ENCODE peak calls at places on chromosomes 12 and 14, in four cellular contexts. D is GM12878, H is K562, R is HepG2. J is an unnamed sample.
A peak's percentile ranks its signal among the peaks of the same experiment; 100 is the strongest.

GRCh38 chr12:116502989-116503496 is 56.1 kb upstream of the MAP1LC3B2 start:
- DNase-seq in D (no peak), H (no peak), R (peak; percentile 63), J (no peak)

GRCh38 chr12:122203301-122203967 is at the start of gene B3GNT4:
- DNase-seq in D (no peak), H (peak; percentile 90), R (no peak), J (peak; percentile 85)

GRCh38 chr12:69497308-69498026 is 27.3 kb downstream of the FRS2 start:
- DNase-seq in D (peak; percentile 35), H (no peak), R (no peak), J (no peak)

GRCh38 chr12:31363826-31364225 is 37.9 kb upstream of the SINHCAF start:
- DNase-seq in D (no peak), H (no peak), R (no peak), J (no peak)

GRCh38 chr12:55933158-55933798 is 2.3 kb downstream of the DGKA start:
- DNase-seq in D (no peak), H (no peak), R (no peak), J (no peak)

GRCh38 chr14:49880267-49881064 is 12.4 kb upstream of the ARF6 start:
- DNase-seq in D (no peak), H (no peak), R (no peak), J (no peak)

GRCh38 chr14:32679927-32680612 is 258.6 kb upstream of the NPAS3 start:
- DNase-seq in D (no peak), H (no peak), R (no peak), J (no peak)

GRCh38 chr12:113185180-113186032 is at the start of the genes DDX54 and RITA1:
- DNase-seq in D (no peak), H (peak; percentile 79), R (peak; percentile 92), J (peak; percentile 90)

GRCh38 chr12:65875635-65876034 is 51.4 kb downstream of the HMGA2 start:
- DNase-seq in D (no peak), H (no peak), R (no peak), J (no peak)

GRCh38 chr12:2396448-2396871 is 343.7 kb downstream of the CACNA1C start:
- DNase-seq in D (no peak), H (no peak), R (no peak), J (no peak)

GRCh38 chr14:56181666-56182065 is 63.5 kb downstream of the PELI2 start:
- DNase-seq in D (no peak), H (no peak), R (no peak), J (no peak)

GRCh38 chr12:67367843-67368242 is 98.7 kb downstream of the CAND1 start:
- DNase-seq in D (no peak), H (no peak), R (no peak), J (no peak)

GRCh38 chr12:39272934-39273770 is 169.8 kb downstream of the KIF21A start:
- DNase-seq in D (no peak), H (peak; percentile 47), R (peak; percentile 24), J (peak; percentile 28)

GRCh38 chr12:131364903-131365820 is 345.7 kb upstream of the SFSWAP start:
- DNase-seq in D (no peak), H (no peak), R (no peak), J (no peak)

GRCh38 chr14:37088816-37089215 is 83.6 kb downstream of the SLC25A21 start:
- DNase-seq in D (no peak), H (no peak), R (no peak), J (no peak)

GRCh38 chr12:87127272-87127671 is 871.1 kb upstream of the MGAT4C start:
- DNase-seq in D (no peak), H (no peak), R (no peak), J (no peak)

GRCh38 chr12:56041579-56042429 is at the start of gene RPS26:
- DNase-seq in D (peak; percentile 98), H (peak; percentile 89), R (peak; percentile 99), J (peak; percentile 89)

GRCh38 chr14:84493779-84494178 is 1036.2 kb upstream of the FLRT2 start:
- DNase-seq in D (no peak), H (no peak), R (no peak), J (no peak)

GRCh38 chr12:79187032-79187431 is 322.5 kb downstream of the SYT1 start:
- DNase-seq in D (no peak), H (no peak), R (no peak), J (no peak)

GRCh38 chr14:75980856-75981255 is 939 bp downstream of the TGFB3 start:
- DNase-seq in D (no peak), H (no peak), R (no peak), J (peak; percentile 12)

GRCh38 chr12:76010732-76011458 is 20.7 kb downstream of the PHLDA1 start:
- DNase-seq in D (no peak), H (no peak), R (peak; percentile 81), J (no peak)

GRCh38 chr14:63504628-63505027 is 38.5 kb downstream of the PPP2R5E start:
- DNase-seq in D (no peak), H (no peak), R (no peak), J (no peak)

GRCh38 chr12:114681149-114681849 is 2.7 kb downstream of the TBX3 start:
- DNase-seq in D (no peak), H (no peak), R (no peak), J (no peak)

GRCh38 chr12:56894698-56895368 is 39.4 kb downstream of the SDR9C7 start:
- DNase-seq in D (no peak), H (no peak), R (no peak), J (no peak)

GRCh38 chr14:77859934-77860570 is 60.1 kb downstream of the ADCK1 start:
- DNase-seq in D (no peak), H (peak; percentile 43), R (no peak), J (no peak)

GRCh38 chr14:76918176-76918750 is 92.1 kb downstream of the LRRC74A start:
- DNase-seq in D (no peak), H (peak; percentile 20), R (no peak), J (peak; percentile 57)

GRCh38 chr12:52528641-52529143 is 8.5 kb upstream of the KRT5 start:
- DNase-seq in D (no peak), H (no peak), R (no peak), J (no peak)

GRCh38 chr12:59111873-59112272 is 191.6 kb upstream of the LRIG3 start:
- DNase-seq in D (no peak), H (no peak), R (no peak), J (no peak)

GRCh38 chr12:28222081-28222700 is 31.9 kb downstream of the CCDC91 start:
- DNase-seq in D (no peak), H (no peak), R (no peak), J (no peak)

GRCh38 chr14:68815288-68816182 is 22.7 kb upstream of the ZFP36L1 start:
- DNase-seq in D (no peak), H (no peak), R (no peak), J (peak; percentile 12)

GRCh38 chr14:90111895-90112534 is 50.2 kb downstream of the KCNK13 start:
- DNase-seq in D (no peak), H (no peak), R (peak; percentile 12), J (no peak)

GRCh38 chr12:6952121-6952859 is 1.1 kb downstream of the PTPN6 start:
- DNase-seq in D (no peak), H (no peak), R (no peak), J (peak; percentile 17)

DNA sequence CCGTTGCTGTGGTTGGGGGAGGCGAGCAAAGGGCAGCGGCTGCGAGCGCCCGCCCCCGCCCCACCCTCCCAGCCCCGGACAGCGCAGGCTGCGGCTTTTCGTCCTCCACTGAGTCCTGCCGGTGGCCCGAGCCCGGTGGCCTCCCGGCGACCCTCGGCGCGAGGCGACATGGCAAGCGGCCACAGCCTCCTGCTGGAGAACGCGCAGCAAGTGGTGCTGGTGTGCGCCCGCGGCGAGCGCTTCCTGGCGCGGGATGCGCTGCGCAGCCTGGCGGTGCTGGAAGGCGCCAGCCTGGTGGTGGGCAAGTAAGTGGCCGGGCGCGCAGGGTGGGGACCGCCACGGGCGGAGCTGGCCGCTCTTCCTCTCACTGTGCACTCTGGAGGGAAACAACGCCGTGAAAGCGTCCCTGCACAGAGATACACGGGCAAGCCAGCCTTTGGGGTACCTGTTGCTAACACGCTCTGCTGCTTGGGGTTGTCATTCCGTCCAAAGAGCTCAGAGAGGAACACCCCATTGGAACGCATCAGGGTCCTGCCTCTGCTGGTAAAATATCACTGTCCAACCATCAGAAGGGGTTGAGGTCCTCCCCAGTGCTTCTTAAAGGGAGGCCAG is at the start of gene AMDHD1:
- DNase-seq in D (no peak), H (no peak), R (peak; percentile 45), J (peak; percentile 85)
- TF ChIP-seq NFIC in D (no peak), H (no peak), R (no peak), J (no peak)

GRCh38 chr12:95205016-95205415 is 12.3 kb downstream of the FGD6 start:
- DNase-seq in D (no peak), H (no peak), R (no peak), J (no peak)

GRCh38 chr12:95202691-95203476 is 14.4 kb downstream of the FGD6 start:
- DNase-seq in D (no peak), H (no peak), R (no peak), J (no peak)

GRCh38 chr12:95205685-95206084 is 11.6 kb downstream of the FGD6 start:
- DNase-seq in D (no peak), H (no peak), R (no peak), J (no peak)

GRCh38 chr12:95204141-95204866 is 13.0 kb downstream of the FGD6 start:
- DNase-seq in D (no peak), H (peak; percentile 80), R (no peak), J (no peak)

DNA sequence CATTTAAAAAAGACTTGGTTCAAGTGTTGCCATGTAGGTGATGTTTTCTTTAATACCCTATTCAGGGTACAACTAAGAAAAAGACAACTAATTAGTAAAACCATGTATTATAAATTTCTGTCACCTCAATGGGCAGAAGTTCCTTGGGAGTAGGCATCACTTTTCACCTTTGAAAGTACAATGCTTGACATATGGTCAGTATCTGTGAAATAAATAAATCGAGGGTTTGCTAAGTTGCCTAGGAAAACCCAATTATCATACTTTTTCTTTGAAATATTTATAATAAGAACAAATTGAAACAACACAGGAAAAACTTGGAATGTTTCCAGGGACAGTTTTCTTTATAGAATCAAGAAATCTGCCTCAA is 13.8 kb downstream of the FGD6 start:
- DNase-seq in D (no peak), H (no peak), R (no peak), J (no peak)
- H3K4me1 ChIP-seq in D (peaks cover 42% of the 10 kb centered on the region), H (peaks cover 55% of the 10 kb centered on the region), R (peaks cover 7% of the 10 kb centered on the region), J (peaks cover 60% of the 10 kb centered on the region)

DNA sequence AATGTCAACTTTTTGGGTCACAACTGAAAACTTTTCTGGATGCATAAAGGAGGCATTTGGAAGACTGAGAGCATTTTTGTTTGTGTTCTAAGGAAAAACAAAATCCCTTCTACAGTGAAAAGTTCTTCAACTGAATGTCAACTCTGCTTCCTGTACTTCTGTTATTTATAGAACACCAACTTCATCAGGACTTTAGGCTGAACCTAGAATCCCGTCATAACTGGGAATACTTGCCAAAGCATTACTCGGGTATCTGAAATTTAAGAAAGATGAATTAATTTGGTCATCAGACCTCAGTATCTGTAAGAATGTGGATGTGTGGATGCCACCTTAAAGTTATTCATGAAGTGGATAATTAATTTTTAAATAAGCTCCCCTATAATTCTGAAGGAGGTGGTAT is 73.2 kb downstream of the FERMT2 start:
- DNase-seq in D (no peak), H (no peak), R (no peak), J (no peak)
- TF ChIP-seq NFIC in D (no peak), H (no peak), R (no peak), J (no peak)

DNA sequence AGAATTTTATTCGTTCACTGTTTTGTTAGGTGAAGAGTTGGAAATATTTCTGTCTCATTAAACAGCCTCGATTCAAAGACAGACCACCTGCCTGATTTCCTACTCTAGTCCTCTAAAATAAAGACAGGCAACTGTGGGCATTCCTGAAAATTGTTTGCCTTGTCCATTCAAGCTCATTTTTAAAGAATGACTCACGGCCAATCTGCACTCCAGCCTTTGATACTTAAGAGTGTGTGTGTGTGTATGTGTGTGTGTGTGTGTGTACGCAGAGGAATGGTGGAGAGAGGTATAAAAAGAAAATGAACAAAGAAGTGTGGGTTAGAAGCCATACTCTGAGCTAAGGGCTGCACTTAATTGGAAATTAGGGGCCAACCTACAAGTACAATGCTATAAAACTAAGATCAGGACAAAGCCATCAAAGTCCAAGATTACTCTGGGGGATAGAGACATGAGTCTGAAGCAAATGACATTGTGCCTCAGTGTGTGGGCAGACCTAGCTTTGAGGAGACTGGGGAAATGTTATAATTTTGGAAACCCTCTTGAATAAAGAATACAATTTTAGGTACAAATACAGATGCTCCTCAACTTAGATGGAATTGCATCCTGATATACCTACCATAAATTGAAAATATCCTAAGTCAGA is 45.6 kb upstream of the SOCS2 start:
- DNase-seq in D (no peak), H (no peak), R (peak; percentile 86), J (no peak)
- H3K4me1 ChIP-seq in D (no peaks in the 10 kb centered on the region), H (peaks cover 6% of the 10 kb centered on the region), R (peaks cover 42% of the 10 kb centered on the region), J (no peaks in the 10 kb centered on the region)

J was measured in SK-N-SH.